ENCODE peak calls at places on chromosomes 12 and 14, in ten cellular contexts. W, E, A, K, B, U, N, O, T and J are unnamed samples.

GRCh38 chr12:109295764-109296425 is 13.2 kb downstream of the FOXN4 start:
- DNase-seq in W (no peak), E (no peak), A (no peak), K (no peak), B (no peak), U (no peak), N (no peak), O (peak; percentile 39), T (no peak), J (no peak)

GRCh38 chr14:98177551-98177950 is 1094.4 kb downstream of the BCL11B start:
- DNase-seq in W (no peak), E (no peak), A (peak; percentile 82), K (no peak), B (no peak), U (no peak), N (no peak), O (no peak), T (no peak), J (no peak)

GRCh38 chr14:83133986-83134664 is 1600.5 kb upstream of the SEL1L start:
- DNase-seq in W (no peak), E (no peak), A (no peak), K (no peak), B (no peak), U (no peak), N (no peak), O (no peak), T (no peak), J (no peak)

GRCh38 chr12:59077153-59077930 is 157.0 kb upstream of the LRIG3 start:
- DNase-seq in W (no peak), E (no peak), A (no peak), K (peak; percentile 67), B (no peak), U (no peak), N (no peak), O (no peak), T (no peak), J (no peak)

GRCh38 chr12:31220633-31221565 is 105.1 kb downstream of the SINHCAF start:
- DNase-seq in W (no peak), E (no peak), A (no peak), K (peak; percentile 12), B (no peak), U (no peak), N (no peak), O (no peak), T (no peak), J (peak; percentile 13)

GRCh38 chr14:90727082-90727481 is 89.1 kb downstream of the TTC7B start:
- DNase-seq in W (no peak), E (no peak), A (no peak), K (no peak), B (no peak), U (no peak), N (no peak), O (no peak), T (no peak), J (no peak)

GRCh38 chr12:116365114-116365513 is 87.6 kb upstream of the MED13L start:
- DNase-seq in W (no peak), E (no peak), A (no peak), K (no peak), B (no peak), U (no peak), N (no peak), O (no peak), T (no peak), J (no peak)

GRCh38 chr12:76719171-76719631 is 44.7 kb upstream of the ZDHHC17 start:
- DNase-seq in W (no peak), E (peak; percentile 20), A (no peak), K (peak; percentile 86), B (no peak), U (no peak), N (no peak), O (no peak), T (no peak), J (peak; percentile 19)

GRCh38 chr14:24183014-24183481 is 5.6 kb downstream of the IPO4 start:
- DNase-seq in W (no peak), E (no peak), A (no peak), K (no peak), B (no peak), U (no peak), N (no peak), O (peak; percentile 71), T (no peak), J (no peak)

GRCh38 chr12:106644335-106645073 is 61.7 kb downstream of the RFX4 start:
- DNase-seq in W (no peak), E (no peak), A (no peak), K (no peak), B (no peak), U (no peak), N (no peak), O (no peak), T (no peak), J (no peak)

GRCh38 chr12:21860128-21860527 is 81.1 kb downstream of the ABCC9 start:
- DNase-seq in W (no peak), E (no peak), A (no peak), K (no peak), B (no peak), U (no peak), N (no peak), O (no peak), T (no peak), J (no peak)

GRCh38 chr12:131108171-131108955 is 154.7 kb downstream of the ADGRD1 start:
- DNase-seq in W (no peak), E (no peak), A (no peak), K (no peak), B (no peak), U (peak; percentile 32), N (no peak), O (peak; percentile 48), T (no peak), J (no peak)

GRCh38 chr12:52434760-52435530 is 774 bp upstream of the KRT75 start:
- DNase-seq in W (no peak), E (peak; percentile 36), A (no peak), K (no peak), B (no peak), U (no peak), N (no peak), O (no peak), T (no peak), J (peak; percentile 68)

GRCh38 chr12:131422185-131422515 is 288.7 kb upstream of the SFSWAP start:
- DNase-seq in W (no peak), E (no peak), A (no peak), K (no peak), B (no peak), U (no peak), N (no peak), O (peak; percentile 54), T (no peak), J (no peak)

GRCh38 chr14:93970967-93971634 is 5.3 kb downstream of the ASB2 start:
- DNase-seq in W (no peak), E (no peak), A (peak; percentile 88), K (no peak), B (no peak), U (no peak), N (no peak), O (no peak), T (no peak), J (no peak)

GRCh38 chr12:4121506-4122020 is 152.0 kb upstream of the CCND2 start:
- DNase-seq in W (no peak), E (no peak), A (no peak), K (no peak), B (no peak), U (no peak), N (no peak), O (no peak), T (no peak), J (no peak)

GRCh38 chr12:95336387-95337067 is 118.9 kb downstream of the VEZT start:
- DNase-seq in W (no peak), E (peak; percentile 70), A (peak; percentile 19), K (peak; percentile 87), B (peak; percentile 81), U (peak; percentile 81), N (peak; percentile 62), O (peak; percentile 78), T (peak; percentile 24), J (peak; percentile 73)

GRCh38 chr12:42474391-42474790 is 115.2 kb downstream of the PRICKLE1 start:
- DNase-seq in W (no peak), E (peak; percentile 94), A (no peak), K (peak; percentile 66), B (no peak), U (no peak), N (no peak), O (no peak), T (no peak), J (peak; percentile 76)

GRCh38 chr14:64918216-64918615 is 4.0 kb downstream of the CHURC1 start:
- DNase-seq in W (no peak), E (no peak), A (no peak), K (peak; percentile 43), B (no peak), U (no peak), N (no peak), O (no peak), T (no peak), J (peak; percentile 35)

GRCh38 chr14:75577724-75578098 is 709 bp upstream of the FLVCR2 start:
- DNase-seq in W (peak; percentile 48), E (peak; percentile 73), A (peak; percentile 88), K (peak; percentile 70), B (peak; percentile 50), U (peak; percentile 85), N (peak; percentile 36), O (peak; percentile 93), T (peak; percentile 57), J (peak; percentile 55)

GRCh38 chr14:67490201-67490600 is 1.7 kb upstream of the TMEM229B start:
- DNase-seq in W (no peak), E (no peak), A (no peak), K (no peak), B (no peak), U (no peak), N (no peak), O (no peak), T (no peak), J (no peak)

GRCh38 chr12:22881878-22882277 is 256.9 kb downstream of the ETNK1 start:
- DNase-seq in W (no peak), E (no peak), A (no peak), K (no peak), B (no peak), U (no peak), N (no peak), O (no peak), T (no peak), J (no peak)

GRCh38 chr12:66217342-66217929 is 28.4 kb downstream of the IRAK3 start:
- DNase-seq in W (no peak), E (no peak), A (no peak), K (no peak), B (no peak), U (no peak), N (no peak), O (no peak), T (no peak), J (no peak)

GRCh38 chr12:109797905-109798669 is 35.1 kb downstream of the TRPV4 start:
- DNase-seq in W (no peak), E (no peak), A (no peak), K (no peak), B (no peak), U (no peak), N (no peak), O (no peak), T (no peak), J (no peak)